ENCODE peak calls at places on chromosomes 7 and 10, in five cellular contexts. J is AG10803, L is SJSA1, C is fibroblast of mammary gland, D is cardiac fibroblast. V is an unnamed sample.

GRCh38 chr10:13642293-13642692 is 55.5 kb downstream of the PRPF18 start:
- DNase-seq in L (no peak), J (no peak), D (no peak), C (no peak), V (no peak)

GRCh38 chr7:19747740-19748339 is 25.6 kb downstream of the TMEM196 start:
- DNase-seq in D (peak), J (peak), L (no peak), C (peak), V (no peak)

GRCh38 chr10:102090772-102091171 is 25.6 kb downstream of the HPS6 start:
- DNase-seq in D (peak), L (no peak), J (no peak), C (peak), V (no peak)

GRCh38 chr7:85022064-85022697 is 164.7 kb downstream of the SEMA3D start:
- DNase-seq in J (no peak), L (no peak), C (no peak), D (no peak), V (no peak)

GRCh38 chr10:23217471-23217870 is 25.4 kb downstream of the PTF1A start:
- DNase-seq in C (no peak), L (no peak), D (no peak), J (no peak), V (no peak)

GRCh38 chr10:70597856-70598815 is 4.4 kb downstream of the PRF1 start:
- DNase-seq in J (no peak), L (no peak), C (no peak), D (no peak), V (no peak)

GRCh38 chr7:121305109-121305508 is 23.7 kb upstream of the WNT16 start:
- DNase-seq in L (no peak), C (peak), D (peak), J (peak), V (no peak)

GRCh38 chr7:136652635-136653370 is 215.6 kb upstream of the CHRM2 start:
- DNase-seq in J (peak), C (no peak), L (no peak), D (no peak), V (no peak)

GRCh38 chr10:79400567-79401004 is 44.8 kb downstream of the ZCCHC24 start:
- DNase-seq in J (no peak), L (no peak), D (peak), C (peak), V (no peak)

GRCh38 chr7:72805526-72806494 is 22.2 kb downstream of the TYW1B start:
- DNase-seq in J (peak), C (peak), L (no peak), D (peak), V (no peak)

GRCh38 chr10:47145290-47145934 is 154.6 kb upstream of the GDF10 start:
- DNase-seq in L (no peak), C (no peak), J (no peak), D (no peak), V (no peak)

GRCh38 chr7:150503155-150503554 is 11.5 kb upstream of the GIMAP7 start:
- DNase-seq in C (no peak), L (no peak), D (no peak), J (no peak), V (no peak)

GRCh38 chr10:102375250-102375649 is 20.3 kb upstream of the NFKB2 start:
- DNase-seq in C (no peak), D (no peak), J (no peak), L (no peak), V (no peak)

GRCh38 chr10:77711683-77712049 is 74.1 kb upstream of the KCNMA1 start:
- DNase-seq in D (no peak), L (no peak), J (no peak), C (no peak), V (no peak)
- H3K4me3 ChIP-seq in D (no peak), L (no peak), J (no peak), C (no peak), V (no peak)

GRCh38 chr7:133480868-133481267 is 228.0 kb downstream of the EXOC4 start:
- DNase-seq in J (no peak), L (no peak), C (no peak), D (no peak), V (no peak)

GRCh38 chr7:133484135-133484534 is 231.3 kb downstream of the EXOC4 start:
- DNase-seq in J (no peak), C (no peak), D (peak), L (no peak), V (no peak)

GRCh38 chr7:133482626-133483025 is 229.7 kb downstream of the EXOC4 start:
- DNase-seq in D (no peak), J (no peak), C (no peak), L (no peak), V (no peak)

GRCh38 chr7:133479456-133480097 is 226.7 kb downstream of the EXOC4 start:
- DNase-seq in D (no peak), J (no peak), C (no peak), L (no peak), V (no peak)

DNA sequence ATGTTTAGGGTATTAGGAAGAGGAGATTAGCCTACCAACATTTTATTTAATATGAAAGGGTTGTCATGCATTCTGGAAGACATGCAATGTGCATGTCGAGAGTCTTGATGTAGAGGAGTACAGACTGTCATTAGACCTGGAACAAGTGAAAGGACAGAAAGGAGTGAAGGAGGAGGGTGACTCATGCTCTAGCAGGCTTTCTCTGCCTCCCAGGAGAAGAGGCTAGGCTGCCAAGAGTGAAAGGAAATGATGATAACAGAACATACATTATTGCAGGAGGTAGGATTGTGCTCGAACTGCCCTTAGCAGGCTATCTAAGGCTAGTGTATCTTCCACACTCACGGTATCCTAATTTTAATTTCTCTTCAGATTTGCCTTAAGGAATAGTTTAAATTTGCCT is 228.8 kb downstream of the EXOC4 start:
- DNase-seq in J (peak), L (peak), C (peak), D (peak), V (peak)
- H3K4me3 ChIP-seq in J (no peak), L (no peak), C (no peak), D (no peak), V (no peak)

DNA sequence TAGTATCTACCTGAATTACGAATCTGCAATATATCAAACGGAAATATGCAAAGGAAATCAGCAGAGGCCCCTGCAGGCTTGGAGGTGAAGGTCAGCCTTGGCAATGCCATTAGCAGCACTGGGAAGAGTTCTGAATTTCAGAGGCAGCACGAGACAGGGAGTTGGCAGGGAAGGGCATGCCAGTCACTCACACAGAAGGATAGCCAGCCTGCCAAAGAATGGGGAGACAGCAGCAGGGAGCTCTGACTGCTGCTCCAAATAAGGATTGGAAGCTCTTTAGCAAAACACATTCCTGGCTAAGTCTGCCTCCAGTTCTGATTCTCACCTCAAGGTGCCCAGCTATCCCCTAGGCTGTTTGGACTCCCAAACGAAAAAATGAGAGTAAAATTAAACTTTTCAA is 188.0 kb downstream of the PDE1C start:
- DNase-seq in C (no peak), J (peak), L (no peak), D (no peak), V (peak)
- H3K4me3 ChIP-seq in C (no peak), J (no peak), L (no peak), D (no peak), V (no peak)

DNA sequence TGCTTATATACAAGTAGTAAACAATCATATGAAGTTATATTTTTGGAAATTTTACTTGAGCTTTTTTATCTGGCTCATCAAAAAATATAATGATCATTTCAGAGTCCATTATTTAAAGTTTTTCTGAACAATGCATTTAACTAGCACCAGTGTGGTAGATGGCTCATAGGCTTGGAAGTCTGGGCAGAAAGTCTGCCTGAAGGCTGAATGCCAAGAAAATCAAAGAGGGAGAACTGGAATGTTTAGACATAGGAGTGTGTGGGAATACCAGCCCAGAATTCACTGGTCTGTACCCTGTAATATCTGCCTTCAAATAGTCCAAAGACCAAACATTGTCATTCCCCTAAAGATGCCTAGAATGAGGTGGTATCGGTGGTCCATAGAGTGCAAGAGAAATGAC is 40.3 kb upstream of the ANK3 start:
- DNase-seq in D (peak), J (peak), C (peak), L (no peak), V (peak)
- H3K4me3 ChIP-seq in D (no peak), J (no peak), C (no peak), L (no peak), V (no peak)

GRCh38 chr7:55020481-55020871 is 1.7 kb downstream of the EGFR start:
- DNase-seq in C (peak), D (peak), J (peak), L (no peak), V (peak)

GRCh38 chr7:55022618-55022985 is 3.8 kb downstream of the EGFR start:
- DNase-seq in D (no peak), C (no peak), J (no peak), L (no peak), V (no peak)

GRCh38 chr7:55021053-55021452 is 2.2 kb downstream of the EGFR start:
- DNase-seq in L (no peak), C (no peak), D (no peak), J (no peak), V (no peak)

GRCh38 chr7:55019691-55020480 is 1.1 kb downstream of the EGFR start:
- DNase-seq in L (peak), D (no peak), C (no peak), J (no peak), V (peak)

GRCh38 chr7:55021951-55022617 is 3.3 kb downstream of the EGFR start:
- DNase-seq in J (peak), D (peak), L (no peak), C (peak), V (no peak)
- H3K4me3 ChIP-seq in J (peak), D (peak), L (no peak), C (peak), V (no peak)

GRCh38 chr10:28326516-28327493 is 23.9 kb upstream of the MPP7 start:
- DNase-seq in L (peak), D (peak), J (peak), C (peak), V (no peak)
- H3K4me3 ChIP-seq in L (no peak), D (no peak), J (no peak), C (no peak), V (no peak)

GRCh38 chr7:27152816-27153486 is 568 bp upstream of the HOXA3 start:
- DNase-seq in C (no peak), J (no peak), L (no peak), D (no peak), V (no peak)
- H3K4me3 ChIP-seq in C (peak), J (peak), L (peak), D (no peak), V (peak)

DNA sequence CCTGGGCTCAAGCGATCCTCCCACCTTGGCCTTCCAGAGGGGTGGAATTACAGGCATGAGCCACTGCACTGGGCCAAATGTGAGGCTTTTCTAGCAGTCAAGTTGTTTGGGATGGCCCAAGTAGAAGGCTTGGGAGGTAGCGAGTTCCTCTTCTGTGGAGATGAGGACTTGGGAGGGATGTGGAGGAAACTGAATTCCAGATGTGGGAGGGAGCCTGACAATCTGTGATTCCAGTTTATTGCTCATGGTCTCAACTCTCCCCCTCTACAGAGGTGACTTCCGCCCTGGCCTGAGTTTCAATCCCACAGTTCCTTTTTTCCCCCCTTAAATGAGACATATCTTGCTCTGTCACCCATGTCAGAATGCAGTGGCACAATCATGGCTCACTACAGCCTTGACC is 3.4 kb downstream of the STYXL1 start:
- DNase-seq in J (no peak), D (no peak), C (no peak), L (no peak), V (no peak)
- H3K4me3 ChIP-seq in J (no peak), D (no peak), C (no peak), L (no peak), V (no peak)